ENCODE peak calls at places on chromosomes 4 and X, in nine cellular contexts. R is lower lobe of right lung, P is fibroblast of villous mesenchyme, C is HCT116, A is brain microvascular endothelial cell, D is pancreas, M is epithelial cell of esophagus, X is GM12878, F is IMR-90. I is an unnamed sample.

GRCh38 chr4:115485402-115485801 is 372.0 kb upstream of the NDST4 start:
- DNase-seq in R (no peak), P (no peak), C (no peak), A (no peak), D (no peak), M (no peak), X (no peak), F (no peak), I (no peak)

GRCh38 chr4:57905965-57906364 is 795.8 kb upstream of the IGFBP7 start:
- DNase-seq in R (no peak), P (no peak), C (no peak), A (no peak), D (no peak), M (peak; percentile 10), X (no peak), F (no peak), I (no peak)

GRCh38 chr4:128241425-128241913 is 46.1 kb downstream of the PGRMC2 start:
- DNase-seq in R (no peak), P (peak; percentile 95), C (no peak), A (peak; percentile 91), D (no peak), M (peak; percentile 98), X (no peak), F (peak; percentile 99), I (peak; percentile 98)

GRCh38 chr4:137471895-137472294 is 60.4 kb downstream of the PCDH18 start:
- DNase-seq in R (no peak), P (peak; percentile 20), C (no peak), A (no peak), D (no peak), M (peak; percentile 64), X (no peak), F (peak; percentile 46), I (peak; percentile 80)

GRCh38 chrX:17595456-17596035 is 141.7 kb upstream of the SCML1 start:
- DNase-seq in R (no peak), P (peak; percentile 59), C (no peak), A (no peak), D (no peak), M (peak; percentile 73), X (no peak), F (peak; percentile 62), I (peak; percentile 63)

GRCh38 chrX:150482537-150483217 is 85.7 kb upstream of the MTM1 start:
- DNase-seq in R (no peak), P (peak; percentile 60), C (peak; percentile 51), A (peak; percentile 70), D (no peak), M (peak; percentile 87), X (no peak), F (peak; percentile 85), I (peak; percentile 70)

GRCh38 chr4:183370786-183371185 is 48.6 kb upstream of the CLDN24 start:
- DNase-seq in R (no peak), P (no peak), C (no peak), A (no peak), D (no peak), M (no peak), X (no peak), F (no peak), I (no peak)

GRCh38 chr4:152944678-152945320 is 8.7 kb downstream of the FHDC1 start:
- DNase-seq in R (no peak), P (no peak), C (no peak), A (no peak), D (no peak), M (no peak), X (no peak), F (no peak), I (no peak)

GRCh38 chrX:9327086-9327746 is 137.6 kb upstream of the TBL1X start:
- DNase-seq in R (no peak), P (no peak), C (no peak), A (no peak), D (no peak), M (no peak), X (no peak), F (no peak), I (no peak)

GRCh38 chr4:1770791-1771231 is 22.3 kb upstream of the FGFR3 start:
- DNase-seq in R (no peak), P (no peak), C (no peak), A (no peak), D (no peak), M (no peak), X (no peak), F (no peak), I (no peak)

GRCh38 chr4:180377741-180378140 is 1865.5 kb upstream of the TENM3 start:
- DNase-seq in R (no peak), P (no peak), C (no peak), A (no peak), D (no peak), M (no peak), X (no peak), F (no peak), I (peak; percentile 17)

GRCh38 chrX:153490217-153490616 is 4.6 kb upstream of the BGN start:
- DNase-seq in R (no peak), P (no peak), C (no peak), A (no peak), D (no peak), M (peak; percentile 28), X (no peak), F (no peak), I (no peak)

GRCh38 chrX:72554448-72555140 is 18.0 kb downstream of the HDAC8 start:
- DNase-seq in R (no peak), P (peak; percentile 13), C (peak; percentile 56), A (peak; percentile 29), D (no peak), M (peak; percentile 82), X (no peak), F (no peak), I (peak; percentile 25)

GRCh38 chrX:136577562-136577961 is 45.5 kb downstream of the VGLL1 start:
- DNase-seq in R (peak; percentile 38), P (peak; percentile 28), C (peak; percentile 24), A (peak; percentile 36), D (peak; percentile 59), M (peak; percentile 54), X (no peak), F (peak; percentile 32), I (peak; percentile 49)

DNA sequence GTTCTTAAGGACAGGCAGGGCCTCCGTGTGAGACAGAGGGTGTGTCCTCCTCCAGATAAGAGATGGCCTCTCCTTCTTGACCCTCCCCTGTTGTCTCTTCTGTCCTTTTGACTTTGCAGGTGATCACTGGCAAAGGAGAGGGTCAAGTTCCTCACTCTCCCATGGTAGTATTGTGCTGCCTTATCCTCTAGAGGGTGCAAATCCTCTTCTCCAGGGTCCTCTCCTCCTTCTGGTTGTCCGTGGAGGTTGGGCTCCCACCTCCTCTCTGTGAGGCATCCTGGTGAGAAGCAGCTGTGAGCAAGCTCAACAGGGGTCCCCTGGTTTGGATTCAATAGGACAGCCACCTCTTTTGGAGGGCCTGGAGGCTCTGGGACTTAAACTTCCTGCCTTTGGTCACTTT is 44.8 kb downstream of the ZNF182 start:
- DNase-seq in R (no peak), P (peak; percentile 7), C (no peak), A (peak; percentile 2), D (no peak), M (peak; percentile 1), X (no peak), F (no peak), I (peak; percentile 17)
- TF ChIP-seq CTCF in R (peak; percentile 18), P (peak; percentile 37), C (peak; percentile 35), A (peak; percentile 34), D (no peak), M (no peak), X (peak; percentile 34), F (peak; percentile 8), I (peak; percentile 22)

GRCh38 chrX:45731448-45731847 is 530.8 kb upstream of the DIPK2B start:
- DNase-seq in R (no peak), P (no peak), C (no peak), A (no peak), D (no peak), M (no peak), X (no peak), F (no peak), I (no peak)
- H3K4me3 ChIP-seq in R (no peak overlapping the region), P (no peak overlapping the region), C (no peak overlapping the region), A (no peak overlapping the region), D (no peak overlapping the region), M (no peak overlapping the region), X (no peak overlapping the region), F (no peak overlapping the region), I (no peak overlapping the region)

DNA sequence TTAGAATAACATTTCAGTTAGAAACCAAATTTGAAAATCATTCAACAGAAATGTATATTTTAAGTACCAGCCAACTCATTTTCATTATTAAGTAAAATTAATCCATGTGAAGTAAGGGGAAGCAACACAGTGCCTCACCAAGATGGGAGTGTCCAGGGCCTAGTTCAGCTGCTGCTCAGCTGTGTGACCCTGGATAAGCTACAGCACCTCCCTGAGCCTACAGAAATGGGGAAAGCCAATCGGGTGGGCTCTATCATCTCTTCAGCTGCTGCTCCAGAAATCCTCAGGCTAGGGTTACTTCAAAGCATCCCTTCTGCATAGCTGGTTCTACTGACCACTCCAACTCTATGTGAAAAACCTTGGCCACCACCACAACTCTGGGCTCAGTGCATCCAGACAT is 18.7 kb downstream of the DCHS2 start:
- DNase-seq in R (no peak), P (no peak), C (no peak), A (no peak), D (no peak), M (no peak), X (no peak), F (no peak), I (no peak)
- TF ChIP-seq CTCF in R (no peak), P (no peak), C (no peak), A (no peak), D (no peak), M (no peak), X (no peak), F (no peak), I (no peak)

DNA sequence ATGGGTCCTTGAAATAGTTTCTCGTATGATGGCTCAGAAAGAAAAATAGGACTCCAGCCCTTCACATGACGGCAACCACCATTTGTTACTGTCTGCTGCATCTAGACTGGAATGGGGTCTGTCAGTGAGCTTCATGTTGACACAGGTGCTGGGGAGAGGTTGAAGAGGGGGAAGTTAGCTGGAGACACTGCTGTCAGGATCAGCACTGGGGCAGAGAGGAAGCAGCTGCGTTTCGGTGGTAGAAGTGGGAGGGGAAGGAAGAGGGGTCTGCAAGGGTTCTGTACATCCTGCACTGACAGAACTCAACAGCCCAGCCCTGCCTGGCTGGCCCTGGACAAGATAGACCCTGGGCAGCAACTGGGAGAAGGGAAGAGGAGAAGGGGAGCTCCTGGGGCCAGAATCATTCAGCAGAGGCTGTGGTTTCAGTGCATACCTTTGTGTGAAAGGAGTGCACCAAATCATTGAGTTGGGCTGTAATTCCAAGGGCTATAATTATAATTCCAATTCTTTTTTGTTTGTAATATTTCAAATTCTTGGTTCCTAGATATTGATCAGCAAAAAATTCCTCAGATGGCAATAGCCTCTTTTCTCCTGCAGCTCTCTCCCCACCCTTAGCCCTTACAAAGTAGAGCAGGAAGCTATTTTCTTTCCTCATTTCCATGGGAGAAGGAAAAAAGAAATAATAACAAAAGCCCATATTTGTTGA is 119.4 kb upstream of the C1GALT1C1 start:
- DNase-seq in R (no peak), P (peak; percentile 28), C (no peak), A (no peak), D (no peak), M (no peak), X (no peak), F (no peak), I (no peak)
- H3K4me3 ChIP-seq in R (no peak overlapping the region), P (no peak overlapping the region), C (no peak overlapping the region), A (no peak overlapping the region), D (no peak overlapping the region), M (no peak overlapping the region), X (no peak overlapping the region), F (no peak overlapping the region), I (no peak overlapping the region)

DNA sequence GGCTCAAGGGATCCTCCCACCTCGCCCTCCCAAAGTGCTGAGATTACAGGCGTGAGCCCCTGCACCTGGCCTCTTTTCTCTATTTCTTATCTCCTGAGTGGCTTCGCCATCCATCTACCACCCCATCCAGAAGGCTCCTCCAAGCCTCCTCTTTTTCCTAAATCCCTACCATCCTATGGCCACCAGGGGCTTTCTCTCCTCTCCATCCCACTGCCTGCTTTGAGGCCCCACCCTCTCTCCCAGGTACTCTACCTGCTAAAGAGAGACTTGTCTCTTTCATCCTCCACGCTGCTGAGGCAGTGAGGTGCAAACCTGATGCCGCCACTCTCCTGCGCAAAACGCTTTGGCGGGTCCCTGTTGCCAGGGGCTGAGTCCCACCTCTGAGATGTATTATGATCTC is 7.0 kb downstream of the RS1 start:
- DNase-seq in R (no peak), P (no peak), C (no peak), A (no peak), D (no peak), M (no peak), X (no peak), F (no peak), I (no peak)
- TF ChIP-seq CTCF in R (no peak), P (no peak), C (peak; percentile 27), A (peak; percentile 23), D (no peak), M (no peak), X (no peak), F (no peak), I (no peak)

I was measured in fibroblast of mammary gland.